ENCODE peak calls at places on chromosomes 13 and 19, in four cellular contexts. R is neural progenitor cell; Z is Peyer's patch; E is CD8-positive, alpha-beta T cell. O is an unnamed sample.

GRCh38 chr19:5680083-5680436 is 256 bp downstream of the MICOS13 start:
- DNase-seq in R (peak), Z (peak), E (no peak), O (no peak)

GRCh38 chr13:91347996-91348905 is 764 bp downstream of the MIR17HG start:
- DNase-seq in R (peak), Z (peak), E (peak), O (peak)

GRCh38 chr19:18928018-18928805 is 8.7 kb downstream of the DDX49 start:
- DNase-seq in R (no peak), Z (no peak), E (no peak), O (no peak)

GRCh38 chr13:21175656-21176194 is 627 bp downstream of the SKA3 start:
- DNase-seq in R (no peak), Z (no peak), E (no peak), O (no peak)

GRCh38 chr13:30698023-30698422 is 37.3 kb upstream of the ALOX5AP start:
- DNase-seq in R (no peak), Z (no peak), E (no peak), O (no peak)

GRCh38 chr19:55228015-55228391 is 560 bp downstream of the TMEM86B start:
- DNase-seq in R (no peak), Z (no peak), E (no peak), O (no peak)

GRCh38 chr13:26529441-26529840 is 28.0 kb upstream of the WASF3 start:
- DNase-seq in R (peak), Z (no peak), E (no peak), O (no peak)

GRCh38 chr13:113671066-113672001 is 4.3 kb downstream of the GRK1 start:
- DNase-seq in R (no peak), Z (no peak), E (peak), O (peak)

GRCh38 chr19:42567567-42567966 is 27.2 kb downstream of the CEACAM8 start:
- DNase-seq in R (no peak), Z (no peak), E (no peak), O (no peak)

GRCh38 chr13:114248011-114248410 is 13.3 kb downstream of the CDC16 start:
- DNase-seq in R (no peak), Z (no peak), E (no peak), O (no peak)

GRCh38 chr19:53870485-53870844 is 2.8 kb downstream of the MYADM start:
- DNase-seq in R (peak), Z (no peak), E (no peak), O (peak)

GRCh38 chr13:85632526-85633215 is 166.5 kb downstream of the SLITRK6 start:
- DNase-seq in R (no peak), Z (no peak), E (no peak), O (no peak)

GRCh38 chr19:16373539-16373938 is 48.9 kb downstream of the KLF2 start:
- DNase-seq in R (no peak), Z (no peak), E (no peak), O (no peak)

GRCh38 chr19:4866595-4867424 is 657 bp downstream of the PLIN3 start:
- DNase-seq in R (peak), Z (peak), E (peak), O (peak)

GRCh38 chr19:37953576-37954303 is 46.7 kb downstream of the SIPA1L3 start:
- DNase-seq in R (peak), Z (no peak), E (no peak), O (no peak)

GRCh38 chr19:17402982-17403855 is 2.2 kb downstream of the BST2 start:
- DNase-seq in R (peak), Z (peak), E (peak), O (no peak)

GRCh38 chr19:13526552-13526951 is 20.3 kb upstream of the CACNA1A start:
- DNase-seq in R (peak), Z (no peak), E (no peak), O (no peak)

GRCh38 chr13:79480954-79481684 is at the start of gene NDFIP2:
- DNase-seq in R (peak), Z (peak), E (peak), O (peak)

GRCh38 chr19:46616631-46617322 is 8.1 kb downstream of the PTGIR start:
- DNase-seq in R (peak), Z (peak), E (no peak), O (no peak)

GRCh38 chr19:1651061-1651547 is 1.3 kb downstream of the TCF3 start:
- DNase-seq in R (peak), Z (peak), E (peak), O (peak)

GRCh38 chr19:13781547-13781946 is 7.3 kb downstream of the C19orf53 start:
- DNase-seq in R (peak), Z (peak), E (no peak), O (no peak)

GRCh38 chr19:19355606-19356139 is 35.0 kb downstream of the MAU2 start:
- DNase-seq in R (no peak), Z (no peak), E (no peak), O (no peak)

GRCh38 chr19:33207040-33207620 is 13.0 kb downstream of the LRP3 start:
- DNase-seq in R (no peak), Z (no peak), E (no peak), O (no peak)

GRCh38 chr13:45289936-45290563 is 50.9 kb downstream of the TPT1 start:
- DNase-seq in R (no peak), Z (no peak), E (no peak), O (no peak)

GRCh38 chr13:90615767-90616166 is 731.7 kb upstream of the MIR17HG start:
- DNase-seq in R (no peak), Z (no peak), E (no peak), O (no peak)

GRCh38 chr19:51097166-51097736 is 11.0 kb downstream of the CTU1 start:
- DNase-seq in R (peak), Z (peak), E (peak), O (peak)

GRCh38 chr13:49627831-49628652 is at the start of gene ARL11:
- DNase-seq in R (peak), Z (peak), E (peak), O (peak)

GRCh38 chr13:45781553-45782326 is 69.8 kb downstream of the SIAH3 start:
- DNase-seq in R (no peak), Z (no peak), E (no peak), O (no peak)

GRCh38 chr13:73069206-73069815 is 10.5 kb downstream of the KLF5 start:
- DNase-seq in R (no peak), Z (no peak), E (no peak), O (no peak)

GRCh38 chr19:12985049-12985776 is 10.1 kb upstream of the NFIX start:
- DNase-seq in R (peak), Z (peak), E (peak), O (no peak)

DNA sequence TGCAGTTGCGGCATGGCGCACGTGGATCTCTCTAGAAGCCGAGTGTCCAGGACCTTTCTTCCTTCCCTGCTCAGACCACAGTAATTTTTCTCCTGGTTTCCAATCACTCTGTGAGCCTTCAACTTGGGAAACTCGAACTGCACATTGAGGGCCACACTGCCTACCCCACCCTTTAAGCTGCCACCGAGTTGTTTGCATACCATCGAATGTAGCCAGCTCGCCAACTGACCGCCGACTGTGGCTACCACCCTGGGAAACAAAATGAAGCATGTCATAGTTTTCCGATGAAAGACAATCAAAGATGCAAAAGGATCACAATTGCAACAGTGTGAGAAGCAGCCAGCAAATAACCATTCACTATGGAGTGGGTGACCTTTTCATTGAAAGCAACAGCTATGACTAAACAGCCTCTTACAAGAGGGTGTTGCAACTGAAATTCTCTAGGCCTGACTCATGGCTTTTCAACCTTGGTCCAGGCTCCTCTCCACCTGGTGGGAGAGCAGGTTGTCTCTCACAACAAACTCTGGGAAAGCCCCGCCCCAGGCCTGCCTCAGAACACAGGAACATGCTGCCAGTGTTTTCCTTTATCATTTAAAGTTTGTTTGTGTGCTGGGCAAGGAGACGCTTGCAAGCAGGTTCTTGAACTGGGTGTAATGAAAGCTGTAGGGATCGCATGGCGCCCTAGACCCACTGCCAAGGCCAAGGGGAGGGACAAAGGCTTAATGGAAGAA is 141.7 kb upstream of the SERP2 start:
- DNase-seq in R (no peak), Z (peak), E (no peak), O (no peak)
- TF ChIP-seq CTCF in R (no peak), Z (peak), E (no peak), O (no peak)

GRCh38 chr19:40444181-40445005 is at the start of gene SERTAD3:
- DNase-seq in R (peak), Z (peak), E (peak), O (peak)
- TF ChIP-seq CTCF in R (peak), Z (peak), E (no peak), O (no peak)

DNA sequence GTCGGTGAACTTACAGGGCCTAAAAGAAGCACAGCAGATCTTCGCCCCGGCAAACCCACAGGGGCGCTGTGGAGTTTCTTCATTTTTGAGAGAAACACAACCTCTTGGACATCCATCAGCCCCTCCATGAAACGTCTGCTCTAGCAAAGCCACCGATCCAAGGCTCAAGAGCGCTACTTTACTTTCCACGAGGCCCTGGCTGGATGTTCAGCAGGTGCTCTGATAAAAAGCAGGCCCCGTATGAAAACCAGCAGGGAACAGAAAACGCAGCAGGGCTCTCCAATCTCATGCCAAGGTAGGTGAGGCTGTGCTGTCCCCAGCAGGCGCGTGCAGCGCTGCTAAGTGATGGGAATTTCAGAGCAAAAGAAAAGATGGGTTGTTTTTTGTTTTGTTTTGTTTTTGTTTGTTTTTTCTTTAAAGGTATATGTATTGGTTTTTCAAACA is 86.7 kb downstream of the IRS2 start:
- DNase-seq in R (peak), Z (no peak), E (no peak), O (no peak)
- TF ChIP-seq CTCF in R (peak), Z (no peak), E (no peak), O (no peak)

DNA sequence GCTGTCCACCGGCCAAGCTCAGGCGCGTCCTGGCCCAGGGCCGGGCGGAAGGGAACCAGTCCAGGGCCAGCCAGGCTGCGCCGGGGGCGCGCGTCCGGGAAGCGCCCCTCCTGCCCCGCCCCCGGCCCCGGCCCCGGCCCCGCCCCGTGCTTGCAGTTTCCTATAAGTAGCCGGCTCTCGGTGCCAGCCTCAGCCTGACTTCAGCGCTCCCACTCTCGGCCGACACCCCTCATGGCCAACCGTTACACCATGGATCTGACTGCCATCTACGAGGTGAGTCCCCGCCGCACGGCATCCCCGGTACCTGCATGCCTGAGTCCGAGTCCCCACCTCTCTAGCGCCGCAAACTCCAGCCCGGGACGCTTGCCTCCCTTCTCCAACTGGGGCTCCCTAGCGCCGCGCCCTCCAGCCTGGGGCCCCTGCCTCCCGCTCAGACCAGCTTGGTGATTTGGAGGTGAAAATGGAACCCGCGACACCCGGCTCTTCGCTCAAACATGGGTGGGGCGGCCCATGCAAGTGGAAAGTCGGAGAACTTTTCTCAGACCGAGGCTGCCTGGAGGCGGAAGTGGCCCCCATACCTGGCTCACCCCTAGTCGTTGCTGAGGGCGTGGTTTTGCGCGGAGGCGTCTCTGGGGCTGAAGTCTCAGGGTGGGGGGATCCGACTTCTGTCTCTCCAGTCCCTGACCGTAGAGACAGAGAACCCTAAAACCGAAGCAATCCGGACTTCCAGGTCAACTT is at the start of gene ZFP36:
- DNase-seq in R (peak), Z (peak), E (peak), O (peak)
- TF ChIP-seq CTCF in R (no peak), Z (no peak), E (no peak), O (no peak)

DNA sequence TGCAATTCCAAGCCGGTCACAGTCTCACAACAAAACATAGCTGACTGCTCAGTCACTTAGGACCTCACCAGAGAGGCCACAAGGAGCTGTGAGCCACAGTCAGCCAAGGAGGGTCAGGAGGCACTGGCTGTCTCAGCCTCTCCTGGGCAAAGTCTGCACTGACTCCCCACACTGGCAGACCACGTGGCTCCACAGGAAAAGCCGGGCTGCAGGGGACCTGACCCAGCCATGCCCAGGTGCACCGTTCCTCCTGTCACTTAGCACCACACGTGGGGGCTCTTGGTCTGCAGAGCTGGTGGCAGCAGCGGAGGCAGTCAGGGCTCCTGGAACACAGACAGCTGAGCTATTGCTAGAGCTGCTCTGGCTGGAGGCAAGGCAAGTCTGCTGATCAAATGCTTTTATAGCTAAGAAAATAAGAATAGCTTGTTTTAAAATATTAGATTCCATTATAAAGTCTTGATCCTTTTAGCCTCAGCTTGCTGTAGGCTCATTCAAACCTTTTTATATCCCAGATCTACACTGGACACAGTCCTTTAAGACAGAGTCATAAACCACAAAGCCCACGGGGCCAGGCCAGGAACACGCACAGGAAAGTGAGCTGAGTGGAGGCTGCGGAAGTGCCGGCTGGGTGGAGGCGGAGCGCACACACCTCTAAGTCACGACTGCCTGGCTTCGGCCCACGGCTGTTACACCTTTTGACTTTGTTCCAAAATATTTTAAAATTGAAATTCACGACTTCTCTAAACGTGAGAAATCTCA is 744.1 kb downstream of the UQCRFS1 start:
- DNase-seq in R (peak), Z (no peak), E (peak), O (no peak)
- TF ChIP-seq CTCF in R (no peak), Z (no peak), E (no peak), O (no peak)

DNA sequence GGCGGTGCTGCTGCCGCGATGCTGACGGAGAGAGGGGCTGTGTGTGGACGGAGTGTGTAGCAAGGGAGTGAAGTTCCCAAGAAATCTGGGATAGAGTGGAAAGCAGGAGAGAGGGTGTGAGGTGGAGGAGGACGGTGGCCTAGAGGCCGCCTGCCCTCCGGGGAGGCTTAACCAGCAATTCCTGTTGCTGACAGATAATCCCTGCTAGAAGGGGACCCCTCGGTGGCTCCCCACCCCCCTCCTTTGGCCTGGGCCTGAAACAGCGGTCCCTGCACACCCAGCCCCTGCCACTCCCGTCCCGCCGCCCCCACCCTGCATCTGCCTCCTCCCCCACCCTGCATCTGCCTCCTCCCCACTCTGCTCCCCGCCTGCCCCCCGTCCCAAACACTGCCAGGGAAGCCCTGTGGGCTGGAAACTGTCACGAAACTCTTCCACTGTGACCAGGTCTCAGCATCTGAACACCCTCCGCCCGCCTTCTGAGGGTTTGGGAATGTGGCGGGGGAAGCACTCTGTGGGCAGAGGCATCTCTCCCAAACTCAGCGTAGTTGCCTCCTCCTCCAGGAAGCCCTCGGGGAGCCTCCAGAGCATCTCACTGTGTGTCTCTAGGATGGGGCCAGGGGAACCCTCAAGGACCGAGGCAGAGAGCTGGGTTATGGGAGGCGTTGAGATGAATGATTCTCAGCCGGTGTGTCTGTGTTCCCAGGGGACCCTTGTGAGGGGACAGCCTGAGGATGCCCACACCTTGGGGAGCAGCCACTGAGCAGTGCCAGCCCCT is 17.1 kb upstream of the MATK start:
- DNase-seq in R (no peak), Z (no peak), E (no peak), O (no peak)
- TF ChIP-seq CTCF in R (no peak), Z (no peak), E (no peak), O (no peak)

DNA sequence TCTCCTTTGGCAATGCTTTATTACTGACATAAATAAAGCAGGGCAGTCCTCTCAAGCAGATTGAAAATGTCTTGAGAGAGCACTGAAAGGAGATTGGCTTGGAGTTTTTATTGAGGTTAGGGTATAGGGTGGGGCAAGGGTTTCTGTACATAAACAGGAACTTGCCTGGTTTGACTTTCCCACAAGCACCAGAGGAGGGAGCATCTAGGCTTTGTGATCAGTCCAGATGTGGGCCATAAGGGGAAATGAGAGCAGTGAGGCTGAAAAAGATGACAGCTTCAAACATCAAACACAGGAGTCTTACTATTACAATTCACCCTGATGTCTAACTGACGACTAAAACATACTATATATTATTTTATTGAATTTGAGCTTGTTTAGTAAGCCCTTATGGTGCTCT is 260.9 kb downstream of the MTUS2 start:
- DNase-seq in R (no peak), Z (no peak), E (no peak), O (no peak)
- TF ChIP-seq CTCF in R (no peak), Z (no peak), E (no peak), O (no peak)

O was measured in activated B cell treated with CpG ODN at 0.5 μM for 24 hours.